ENCODE peak calls at places on chromosomes 3 and 15, in six cellular contexts. V is endothelial cell of umbilical vein, N is GM12878, Y is HCT116, X is K562, B is H1. W is an unnamed sample.

GRCh38 chr15:38876621-38877020 is 312.0 kb upstream of the RASGRP1 start:
- DNase-seq in B (no peak), Y (no peak), V (no peak), X (no peak), N (no peak), W (no peak)

GRCh38 chr3:143283432-143284128 is 164.0 kb downstream of the CHST2 start:
- DNase-seq in B (no peak), N (no peak), Y (peak), X (peak), V (no peak), W (no peak)

GRCh38 chr3:3627104-3627503 is 172.1 kb upstream of the LRRN1 start:
- DNase-seq in X (no peak), N (no peak), V (no peak), Y (no peak), B (no peak), W (no peak)

GRCh38 chr3:190491533-190492054 is 22.3 kb upstream of the IL1RAP start:
- DNase-seq in B (no peak), V (no peak), Y (no peak), N (no peak), X (no peak), W (no peak)

GRCh38 chr3:172512363-172512762 is 10.9 kb downstream of the TNFSF10 start:
- DNase-seq in B (no peak), N (peak), X (peak), V (peak), Y (no peak), W (no peak)

GRCh38 chr3:164401923-164402322 is 676.4 kb downstream of the SI start:
- DNase-seq in B (no peak), V (no peak), N (no peak), Y (no peak), X (no peak), W (no peak)

GRCh38 chr3:79187441-79187840 is 580.4 kb downstream of the ROBO1 start:
- DNase-seq in X (no peak), B (no peak), V (no peak), N (no peak), Y (no peak), W (no peak)

GRCh38 chr15:89165677-89166076 is 55.7 kb downstream of the RLBP1 start:
- DNase-seq in B (no peak), N (no peak), V (peak), Y (no peak), X (no peak), W (no peak)

GRCh38 chr15:84023636-84024035 is 211.9 kb upstream of the GOLGA6L4 start:
- DNase-seq in Y (peak), B (no peak), X (peak), N (no peak), V (no peak), W (no peak)

GRCh38 chr3:117746091-117746490 is 1036.5 kb downstream of the TUSC7 start:
- DNase-seq in Y (no peak), X (no peak), B (no peak), N (no peak), V (no peak), W (no peak)

GRCh38 chr3:101676219-101676764 is 640 bp downstream of the ZBTB11 start:
- DNase-seq in B (peak), X (peak), Y (peak), N (peak), V (peak), W (peak)

GRCh38 chr3:195403841-195404408 is 38.9 kb downstream of the ACAP2 start:
- DNase-seq in X (no peak), V (no peak), Y (no peak), N (no peak), B (no peak), W (no peak)

GRCh38 chr15:51191072-51191665 is 96.5 kb upstream of the TNFAIP8L3 start:
- DNase-seq in N (no peak), B (no peak), V (peak), X (no peak), Y (no peak), W (no peak)

GRCh38 chr3:128280466-128281455 is 127.5 kb downstream of the EEFSEC start:
- DNase-seq in X (no peak), Y (no peak), N (no peak), V (no peak), B (peak), W (no peak)

GRCh38 chr3:101702726-101703125 is 16.2 kb upstream of the RPL24 start:
- DNase-seq in B (no peak), X (no peak), V (no peak), N (no peak), Y (no peak), W (no peak)

GRCh38 chr3:194104041-194104751 is 31.8 kb upstream of the HES1 start:
- DNase-seq in V (no peak), N (no peak), X (no peak), B (no peak), Y (no peak), W (no peak)

GRCh38 chr3:159187706-159188105 is 385.9 kb downstream of the MFSD1 start:
- DNase-seq in Y (no peak), N (no peak), X (no peak), V (no peak), B (no peak), W (no peak)

GRCh38 chr15:44535509-44536297 is 1.2 kb upstream of the EIF3J start:
- DNase-seq in V (no peak), Y (no peak), X (peak), B (no peak), N (no peak), W (no peak)

GRCh38 chr3:55416381-55416821 is 70.7 kb downstream of the WNT5A start:
- DNase-seq in X (no peak), V (no peak), Y (no peak), B (no peak), N (no peak), W (no peak)

GRCh38 chr3:114219741-114220140 is 17.6 kb downstream of the ZNF80 start:
- DNase-seq in V (no peak), N (no peak), Y (no peak), B (no peak), X (no peak), W (no peak)

GRCh38 chr3:102745881-102746280 is 311.1 kb downstream of the ZPLD1 start:
- DNase-seq in N (no peak), V (no peak), X (no peak), B (no peak), Y (peak), W (no peak)

GRCh38 chr3:11091088-11091590 is 63.2 kb upstream of the HRH1 start:
- DNase-seq in X (no peak), N (no peak), B (no peak), Y (no peak), V (no peak), W (no peak)

GRCh38 chr15:55816017-55816416 is 73.1 kb upstream of the PRTG start:
- DNase-seq in B (no peak), N (no peak), Y (no peak), V (no peak), X (no peak), W (no peak)

GRCh38 chr15:81196576-81197254 is at the start of gene IL16:
- DNase-seq in N (no peak), X (no peak), V (no peak), B (no peak), Y (no peak), W (no peak)

GRCh38 chr15:57580866-57581265 is 10.8 kb upstream of the MYZAP start:
- DNase-seq in B (no peak), N (no peak), X (no peak), V (no peak), Y (no peak), W (no peak)

GRCh38 chr3:173862701-173863100 is 465.2 kb downstream of the NLGN1 start:
- DNase-seq in V (no peak), B (no peak), Y (no peak), X (no peak), N (no peak), W (no peak)
- TF ChIP-seq POLR2AphosphoS5 in V (no peak), B (no peak), Y (no peak), X (no peak), N (no peak), W (no peak)

DNA sequence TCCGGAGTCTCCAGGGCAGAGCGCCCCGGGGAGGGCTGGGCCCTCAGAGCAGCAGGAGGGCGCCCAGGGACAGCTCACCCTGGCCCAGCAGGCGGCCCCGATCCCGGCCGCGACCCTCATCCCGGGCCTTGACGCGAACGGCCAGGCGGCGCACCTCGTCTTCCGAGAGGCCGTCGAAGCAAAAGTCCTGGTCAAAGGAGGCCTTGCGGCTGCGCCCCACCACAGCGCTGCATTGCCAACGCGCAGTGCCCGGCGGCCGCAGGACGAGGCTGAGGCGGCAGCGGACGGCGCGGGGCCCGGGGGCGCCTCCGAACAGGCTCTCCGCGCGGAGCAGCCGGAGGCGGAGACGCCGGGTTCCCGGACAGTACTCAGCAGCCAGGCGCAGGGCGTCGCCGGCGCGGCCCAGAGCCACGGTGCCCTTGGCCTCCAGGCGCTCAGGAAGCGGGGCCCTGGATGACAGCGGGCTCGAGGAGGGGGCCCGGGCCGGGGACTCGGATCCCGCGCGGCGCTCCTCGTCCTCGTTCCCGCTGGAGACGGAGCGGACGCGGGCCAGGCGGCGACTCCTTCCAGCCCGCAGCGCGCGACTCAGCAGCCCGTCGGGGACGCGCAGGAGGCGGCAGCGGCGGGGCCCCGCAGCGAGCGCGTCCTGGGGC is 1.1 kb downstream of the C2CD4B start:
- DNase-seq in Y (no peak), N (no peak), B (no peak), V (peak), X (no peak), W (no peak)
- TF ChIP-seq EZH2 in Y (no peak), N (no peak), B (peak), V (no peak), X (no peak), W (no peak)

GRCh38 chr3:44902628-44903027 is 28.2 kb downstream of the TGM4 start:
- DNase-seq in X (no peak), V (no peak), Y (no peak), B (no peak), N (no peak), W (no peak)

GRCh38 chr3:44903314-44903713 is 28.9 kb downstream of the TGM4 start:
- DNase-seq in B (no peak), Y (no peak), N (no peak), V (no peak), X (no peak), W (no peak)

GRCh38 chr3:44903751-44904150 is 29.3 kb downstream of the TGM4 start:
- DNase-seq in V (no peak), N (no peak), X (no peak), B (no peak), Y (no peak), W (no peak)

GRCh38 chr3:44896449-44896848 is 22.0 kb downstream of the TGM4 start:
- DNase-seq in B (no peak), N (no peak), Y (no peak), V (no peak), X (no peak), W (no peak)

DNA sequence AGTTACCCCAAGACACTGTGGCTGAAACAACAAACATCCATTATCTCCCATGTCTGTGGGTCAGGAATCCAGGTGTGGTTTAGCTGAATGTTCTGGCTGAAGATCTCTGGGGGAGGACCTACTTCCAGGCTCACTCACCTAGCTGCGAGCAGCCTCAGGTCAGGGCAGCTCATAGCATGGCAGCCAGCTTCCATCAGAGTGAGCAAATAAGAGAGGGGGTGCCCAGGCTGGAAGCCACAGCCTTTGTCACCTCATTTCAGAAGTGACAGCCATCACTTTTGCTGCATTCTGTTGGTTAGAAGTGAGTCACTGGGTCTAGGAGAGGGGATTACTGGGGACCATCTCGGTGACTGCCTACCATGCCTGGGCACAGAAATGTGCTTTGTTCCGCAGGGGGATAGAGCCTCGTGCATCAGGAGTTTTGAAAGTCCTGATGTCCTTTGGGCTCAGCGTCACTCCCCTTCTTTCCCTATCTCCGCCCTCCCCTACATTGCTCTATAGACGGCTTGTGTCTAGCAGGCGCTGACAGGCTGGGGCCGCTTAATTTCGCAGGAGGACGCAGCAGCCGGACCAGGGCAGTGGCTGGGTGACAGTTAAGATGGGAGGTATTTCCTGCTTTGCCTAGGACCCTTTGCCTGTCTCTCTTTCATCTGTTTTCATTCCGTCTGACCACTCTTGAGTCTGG is 25.4 kb downstream of the TGM4 start:
- DNase-seq in Y (no peak), N (no peak), X (no peak), B (no peak), V (no peak), W (no peak)
- TF ChIP-seq POLR2AphosphoS5 in Y (no peak), N (no peak), X (no peak), B (no peak), V (no peak), W (no peak)

DNA sequence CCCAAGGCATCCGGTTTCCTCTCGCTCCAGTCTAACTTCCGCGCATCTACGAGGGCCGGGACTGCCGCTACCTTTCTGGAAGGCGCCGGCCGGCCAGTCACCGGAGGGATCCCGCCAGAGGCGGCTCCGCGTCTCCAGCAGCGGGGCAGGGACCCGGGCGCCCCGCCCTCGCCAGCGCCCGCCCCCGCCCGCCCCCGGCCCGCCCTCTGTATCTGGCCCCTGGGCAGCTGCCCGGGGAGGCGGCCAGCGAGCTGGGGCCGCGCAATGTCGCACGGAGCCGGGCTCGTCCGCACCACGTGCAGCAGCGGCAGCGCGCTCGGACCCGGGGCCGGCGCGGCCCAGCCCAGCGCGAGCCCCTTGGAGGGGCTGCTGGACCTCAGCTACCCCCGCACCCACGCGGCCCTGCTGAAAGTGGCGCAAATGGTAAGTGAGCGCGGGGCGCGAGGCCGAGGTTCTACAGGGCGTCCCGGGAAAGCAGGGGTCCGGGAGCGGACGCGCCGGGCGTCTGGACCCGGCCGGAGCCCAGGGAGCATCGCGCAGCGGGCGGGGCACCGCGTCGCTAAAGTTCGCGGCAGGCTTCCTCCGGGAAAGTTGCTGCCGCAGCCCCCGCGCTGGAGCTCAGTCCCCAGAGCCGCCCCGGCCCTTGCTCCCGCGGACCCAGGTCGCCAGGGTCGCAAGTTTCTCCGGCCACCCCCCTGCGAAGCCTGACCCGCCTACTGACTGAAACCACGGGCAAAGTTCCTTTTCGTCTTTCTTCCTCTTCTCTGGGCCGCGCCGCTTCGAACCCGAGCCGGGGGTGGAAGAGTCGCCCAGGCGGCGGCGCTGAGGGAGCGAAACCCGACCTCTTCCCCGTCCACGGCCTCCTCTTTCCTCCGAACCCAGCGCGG is at the start of gene CMTM7:
- DNase-seq in B (no peak), V (peak), Y (peak), N (no peak), X (peak), W (no peak)
- TF ChIP-seq EZH2 in B (peak), V (no peak), Y (no peak), N (no peak), X (peak), W (no peak)